ENCODE peak calls at places on chromosome 17, in four cellular contexts. B is effector memory CD4-positive, alpha-beta T cell; R is stimulated activated CD8-positive, alpha-beta memory T cell treated with anti-CD3 and anti-CD28 coated beads, Interleukin-15, amount 100 ng/mL, for 48 hours; F is ELR. G is an unnamed sample.

GRCh38 chr17:81551458-81552243 is 502 bp downstream of the FAAP100 start:
- DNase-seq in B (no peak), R (no peak), F (peak), G (no peak)

GRCh38 chr17:57948555-57949420 is 6.4 kb downstream of the CUEDC1 start:
- DNase-seq in B (no peak), R (no peak), F (peak), G (no peak)

GRCh38 chr17:40378966-40379365 is 14.4 kb upstream of the GJD3 start:
- DNase-seq in B (no peak), R (no peak), F (no peak), G (no peak)

GRCh38 chr17:42284566-42284965 is 3.7 kb upstream of the STAT5A start:
- DNase-seq in B (no peak), R (no peak), F (no peak), G (no peak)

GRCh38 chr17:74368341-74369152 is 1.2 kb downstream of the GPR142 start:
- DNase-seq in B (peak), R (peak), F (peak), G (peak)

GRCh38 chr17:68955181-68955841 is at the start of gene ABCA8:
- DNase-seq in B (no peak), R (no peak), F (no peak), G (no peak)

GRCh38 chr17:17570207-17570797 is 21.2 kb downstream of the PEMT start:
- DNase-seq in B (no peak), R (no peak), F (peak), G (no peak)

GRCh38 chr17:82334622-82335394 is 1.2 kb upstream of the SECTM1 start:
- DNase-seq in B (no peak), R (no peak), F (peak), G (no peak)

GRCh38 chr17:50149099-50149424 is 1.4 kb downstream of the PPP1R9B start:
- DNase-seq in B (no peak), R (no peak), F (peak), G (no peak)

G was measured in T-helper 1 cell.